ENCODE peak calls at places on chromosome 9, in four cellular contexts. One of them, this sample, is unnamed.

GRCh38 chr9:81893929-81894328 is 34.3 kb upstream of the SPATA31D4 start:
- DNase-seq in HepG2: no peak
- DNase-seq in GM12878: no peak
- DNase-seq in H1: no peak
- DNase-seq in this sample: no peak

GRCh38 chr9:97543568-97543967 is 42.1 kb downstream of the TMOD1 start:
- DNase-seq in H1: no peak
- DNase-seq in GM12878: no peak
- DNase-seq in HepG2: peak
- DNase-seq in this sample: no peak

GRCh38 chr9:42852133-42852532 is 668.7 kb downstream of the SPATA31A6 start:
- DNase-seq in GM12878: no peak
- DNase-seq in H1: peak
- DNase-seq in HepG2: peak
- DNase-seq in this sample: no peak

GRCh38 chr9:90958328-90958727 is 156.7 kb downstream of the SYK start:
- DNase-seq in H1: no peak
- DNase-seq in HepG2: no peak
- DNase-seq in GM12878: no peak
- DNase-seq in this sample: no peak

GRCh38 chr9:38066167-38066906 is 2.7 kb downstream of the SHB start:
- DNase-seq in GM12878: no peak
- DNase-seq in HepG2: no peak
- DNase-seq in H1: no peak
- DNase-seq in this sample: no peak

GRCh38 chr9:125772740-125773139 is 25.6 kb downstream of the PBX3 start:
- DNase-seq in H1: no peak
- DNase-seq in HepG2: no peak
- DNase-seq in GM12878: no peak
- DNase-seq in this sample: no peak

GRCh38 chr9:27204578-27204977 is 92.4 kb downstream of the EQTN start:
- DNase-seq in GM12878: no peak
- DNase-seq in HepG2: no peak
- DNase-seq in H1: no peak
- DNase-seq in this sample: no peak

GRCh38 chr9:133044661-133045060 is 13.9 kb downstream of the GTF3C5 start:
- DNase-seq in HepG2: no peak
- DNase-seq in H1: no peak
- DNase-seq in GM12878: no peak
- DNase-seq in this sample: no peak

GRCh38 chr9:78601957-78602565 is 305.1 kb downstream of the PSAT1 start:
- DNase-seq in H1: no peak
- DNase-seq in GM12878: no peak
- DNase-seq in HepG2: peak
- DNase-seq in this sample: peak

DNA sequence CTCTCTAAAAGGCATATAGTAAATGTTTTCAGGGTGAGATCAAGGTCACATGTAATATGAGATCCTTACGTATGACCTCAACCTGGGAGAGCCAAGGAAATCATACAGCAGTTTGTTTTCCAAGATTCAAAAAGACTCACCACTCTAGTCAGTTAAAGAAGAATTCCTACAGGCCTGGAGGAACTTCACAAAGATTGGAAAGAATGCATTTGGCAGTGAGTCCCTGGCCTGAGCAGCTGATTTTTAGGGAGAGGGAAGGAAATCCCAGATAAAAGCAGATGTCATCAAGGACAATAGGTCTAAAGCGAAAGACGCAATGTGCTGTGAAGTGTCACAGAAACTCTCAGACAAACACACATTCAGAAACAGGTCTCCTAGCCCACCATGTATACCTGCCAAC is 424.0 kb upstream of the ZNF462 start:
- DNase-seq in HepG2: no peak
- DNase-seq in GM12878: no peak
- DNase-seq in H1: no peak
- DNase-seq in this sample: no peak
- TF ChIP-seq SUZ12 in HepG2: no peak
- TF ChIP-seq SUZ12 in GM12878: no peak
- TF ChIP-seq SUZ12 in H1: no peak
- TF ChIP-seq SUZ12 in this sample: no peak

DNA sequence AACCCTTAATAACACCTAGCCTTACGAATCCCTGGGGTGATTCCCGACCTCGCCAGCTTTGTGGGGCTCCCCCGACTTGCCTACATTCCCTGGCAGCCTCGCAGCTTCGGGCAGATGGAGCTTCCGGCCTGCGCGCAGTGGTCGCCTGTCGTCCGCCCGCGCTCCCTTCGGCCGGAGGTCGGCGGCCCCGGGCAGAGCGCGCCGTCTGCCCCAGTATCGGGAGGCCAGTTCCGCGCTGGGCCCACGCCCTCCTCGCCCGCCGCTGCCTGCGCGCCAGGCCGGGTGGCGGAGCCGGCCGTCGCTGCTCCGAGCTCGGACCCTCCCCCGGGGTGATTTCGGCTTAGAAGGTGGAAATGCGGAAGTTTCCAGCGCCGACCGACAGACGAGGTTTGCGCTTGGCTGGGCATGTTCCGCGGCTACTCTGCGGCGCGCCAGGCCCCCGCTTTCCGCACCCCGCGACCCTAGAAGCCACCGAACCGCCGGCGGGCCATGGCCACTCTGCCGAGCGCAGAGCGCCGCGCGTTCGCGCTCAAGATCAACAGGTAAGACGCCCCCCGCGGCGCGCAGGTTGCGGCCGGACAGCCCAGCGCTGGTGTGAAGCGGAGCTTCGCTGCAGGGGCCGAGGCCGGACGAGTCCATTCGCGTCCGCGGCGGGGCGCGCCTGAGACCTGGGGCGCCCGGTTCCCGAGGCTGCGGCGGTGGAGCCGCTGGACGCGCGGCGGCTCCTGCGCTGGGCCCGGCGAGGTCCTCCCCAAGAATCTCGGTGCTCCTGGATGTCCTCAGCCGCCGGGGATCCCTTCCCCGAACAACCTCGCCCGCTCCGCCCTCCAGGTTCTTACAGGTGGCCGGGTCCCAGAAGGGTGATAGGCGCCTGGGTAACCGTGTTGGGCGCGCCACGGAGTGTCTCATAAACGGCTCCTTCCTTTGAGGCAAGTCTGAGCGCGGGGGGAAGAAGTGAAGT is at the start of gene DOCK8:
- DNase-seq in HepG2: peak
- DNase-seq in GM12878: no peak
- DNase-seq in H1: no peak
- DNase-seq in this sample: peak
- TF ChIP-seq SUZ12 in HepG2: no peak
- TF ChIP-seq SUZ12 in GM12878: no peak
- TF ChIP-seq SUZ12 in H1: peak
- TF ChIP-seq SUZ12 in this sample: no peak

GRCh38 chr9:34991833-34992375 is 2.4 kb downstream of the DNAJB5 start:
- DNase-seq in HepG2: peak
- DNase-seq in GM12878: no peak
- DNase-seq in H1: no peak
- DNase-seq in this sample: no peak
- TF ChIP-seq SUZ12 in HepG2: no peak
- TF ChIP-seq SUZ12 in GM12878: no peak
- TF ChIP-seq SUZ12 in H1: no peak
- TF ChIP-seq SUZ12 in this sample: no peak

DNA sequence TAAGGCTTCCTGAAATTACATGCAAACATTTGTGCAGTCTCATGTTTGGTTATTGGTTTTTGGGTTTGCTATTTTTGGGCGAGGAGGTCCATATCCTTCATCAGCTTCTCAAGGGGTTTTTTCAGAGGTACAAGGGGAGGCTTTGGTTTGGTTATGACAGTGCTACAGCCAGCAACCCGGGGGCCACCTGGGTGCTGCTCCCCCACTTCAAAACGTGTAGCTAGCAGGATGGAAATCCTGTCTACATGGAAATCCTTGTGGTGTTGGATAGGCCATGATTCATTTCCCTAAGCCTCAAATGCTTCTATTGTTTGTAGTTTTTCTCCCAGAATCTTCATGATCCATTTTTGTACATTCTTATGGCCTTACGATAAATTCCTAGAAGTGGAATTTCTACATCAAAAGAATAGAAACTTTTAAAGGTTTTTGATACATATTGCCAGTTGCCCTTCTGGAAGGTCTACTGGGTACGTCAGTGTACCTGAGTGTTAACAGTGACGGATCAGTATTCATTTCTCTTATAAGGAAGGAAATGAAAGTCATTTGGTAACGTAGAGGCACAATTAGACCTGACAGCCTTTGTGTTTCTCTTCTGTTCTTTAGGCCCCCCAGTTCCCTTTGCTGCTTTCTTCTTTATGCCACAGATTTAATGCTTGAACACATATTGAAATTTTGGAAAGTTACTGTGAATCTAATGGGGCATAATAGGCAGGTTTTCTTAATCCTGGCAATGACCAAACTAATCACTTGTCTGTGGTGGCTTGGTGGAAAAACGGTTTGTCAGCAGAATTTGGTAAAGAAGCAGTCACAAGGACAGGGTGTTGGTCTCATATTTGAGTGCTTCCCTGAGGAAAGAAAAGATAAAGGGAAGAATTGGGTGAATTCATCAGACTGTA is 69.7 kb upstream of the ABL1 start:
- DNase-seq in HepG2: no peak
- DNase-seq in GM12878: peak
- DNase-seq in H1: no peak
- DNase-seq in this sample: no peak
- TF ChIP-seq SUZ12 in HepG2: no peak
- TF ChIP-seq SUZ12 in GM12878: no peak
- TF ChIP-seq SUZ12 in H1: no peak
- TF ChIP-seq SUZ12 in this sample: no peak

GRCh38 chr9:76528056-76528455 is 69.1 kb downstream of the GCNT1 start:
- DNase-seq in H1: no peak
- DNase-seq in HepG2: no peak
- DNase-seq in GM12878: no peak
- DNase-seq in this sample: no peak
- TF ChIP-seq SUZ12 in H1: no peak
- TF ChIP-seq SUZ12 in HepG2: no peak
- TF ChIP-seq SUZ12 in GM12878: no peak
- TF ChIP-seq SUZ12 in this sample: no peak

DNA sequence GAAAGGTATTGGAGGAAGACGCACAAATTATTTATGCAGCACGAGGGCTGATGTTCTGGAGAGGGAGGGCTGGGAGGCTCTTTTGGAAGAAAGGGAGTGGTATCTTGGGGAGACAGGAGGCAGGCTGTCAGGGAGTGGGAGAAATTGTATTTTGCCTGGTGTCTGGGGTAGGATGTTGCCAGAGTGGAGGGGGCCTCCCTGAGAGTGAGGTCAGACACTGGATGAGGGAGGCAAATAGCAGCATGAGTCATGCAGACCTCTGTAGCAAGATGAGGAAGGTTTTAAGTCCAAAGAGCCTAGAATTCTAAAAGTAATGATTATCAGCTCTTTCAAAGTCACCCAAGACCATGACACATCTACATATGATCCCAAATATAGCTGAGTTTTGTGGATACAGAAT is 158.0 kb downstream of the DMRT2 start:
- DNase-seq in GM12878: no peak
- DNase-seq in HepG2: no peak
- DNase-seq in H1: no peak
- DNase-seq in this sample: no peak
- TF ChIP-seq SUZ12 in GM12878: no peak
- TF ChIP-seq SUZ12 in HepG2: no peak
- TF ChIP-seq SUZ12 in H1: no peak
- TF ChIP-seq SUZ12 in this sample: no peak

DNA sequence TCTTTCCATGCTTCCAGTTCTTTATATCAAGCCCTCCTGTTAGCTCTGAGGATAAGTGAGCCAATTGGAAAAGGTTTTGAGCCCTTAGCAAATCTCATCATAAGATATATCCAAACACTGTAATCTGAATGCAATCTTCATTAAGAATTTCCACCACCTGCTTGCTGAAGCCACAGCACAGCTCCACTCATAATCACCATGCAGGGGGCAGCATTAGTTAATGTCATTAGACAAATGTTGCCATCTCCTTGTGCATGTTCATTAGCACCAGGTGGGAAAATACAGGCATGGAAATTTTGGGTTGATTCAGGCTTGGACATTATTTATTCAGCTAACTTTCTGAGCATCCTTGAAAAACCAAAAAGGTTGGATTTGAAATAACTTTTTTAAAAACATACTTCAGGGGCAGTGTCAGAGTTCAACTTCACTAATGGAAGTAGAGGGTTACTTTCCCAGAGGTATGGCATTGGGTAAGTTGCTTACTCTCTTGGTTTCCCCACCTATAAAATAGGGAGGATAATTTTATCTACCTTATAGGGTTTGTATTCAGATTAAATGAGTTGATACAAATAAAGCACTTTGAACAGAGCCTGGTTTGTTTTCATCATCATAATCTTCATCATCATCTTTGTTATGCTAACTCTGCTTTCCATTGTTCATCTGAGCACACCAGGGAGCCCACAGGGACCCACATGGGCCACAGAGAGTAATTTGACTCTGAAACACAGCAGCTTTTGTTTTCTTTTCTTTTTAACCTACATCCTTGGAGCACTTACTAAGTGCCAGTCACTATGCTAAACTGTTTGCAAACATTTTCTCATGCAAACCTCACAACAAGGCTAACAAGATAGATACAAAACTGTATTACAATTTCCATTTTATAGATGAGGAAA is 179.0 kb upstream of the SLC24A2 start:
- DNase-seq in HepG2: no peak
- DNase-seq in GM12878: no peak
- DNase-seq in H1: peak
- DNase-seq in this sample: no peak
- TF ChIP-seq SUZ12 in HepG2: no peak
- TF ChIP-seq SUZ12 in GM12878: no peak
- TF ChIP-seq SUZ12 in H1: no peak
- TF ChIP-seq SUZ12 in this sample: no peak

GRCh38 chr9:136829981-136830885 is 12.0 kb upstream of the AJM1 start:
- DNase-seq in GM12878: no peak
- DNase-seq in H1: no peak
- DNase-seq in HepG2: no peak
- DNase-seq in this sample: no peak
- TF ChIP-seq SUZ12 in GM12878: no peak
- TF ChIP-seq SUZ12 in H1: no peak
- TF ChIP-seq SUZ12 in HepG2: no peak
- TF ChIP-seq SUZ12 in this sample: no peak